ENCODE peak calls at places on chromosomes 2 and 18, in seven cellular contexts. H is HEK293T; I is midbrain; K is activated CD8-positive, alpha-beta memory T cell treated with anti-CD3 and anti-CD28 coated beads for 1 hour; V is brain microvascular endothelial cell; X is GM06990; C is KBM-7. U is an unnamed sample.

GRCh38 chr2:9984217-9984739 is 32.8 kb downstream of the GRHL1 start:
- DNase-seq in H (peak; percentile 74), I (peak; percentile 52), K (no peak), V (no peak), X (no peak), C (peak; percentile 78), U (peak; percentile 12)

GRCh38 chr2:218569661-218570500 is 1.2 kb downstream of the CNOT9 start:
- DNase-seq in H (no peak), I (no peak), K (no peak), V (peak; percentile 81), X (peak; percentile 15), C (no peak), U (no peak)

GRCh38 chr2:74648009-74648443 is at the start of gene M1AP:
- DNase-seq in H (no peak), I (no peak), K (no peak), V (no peak), X (peak; percentile 6), C (no peak), U (no peak)

GRCh38 chr2:130846686-130847375 is 10.1 kb downstream of the ARHGEF4 start:
- DNase-seq in H (no peak), I (no peak), K (no peak), V (peak; percentile 74), X (no peak), C (no peak), U (no peak)

GRCh38 chr2:6506311-6507258 is 359.1 kb downstream of the CMPK2 start:
- DNase-seq in H (no peak), I (no peak), K (no peak), V (peak; percentile 36), X (no peak), C (no peak), U (no peak)

GRCh38 chr2:120722603-120723421 is 12.9 kb upstream of the GLI2 start:
- DNase-seq in H (no peak), I (no peak), K (no peak), V (peak; percentile 87), X (no peak), C (no peak), U (peak; percentile 17)

GRCh38 chr2:189624648-189625355 is 36.5 kb upstream of the ASNSD1 start:
- DNase-seq in H (no peak), I (no peak), K (no peak), V (no peak), X (no peak), C (no peak), U (no peak)

GRCh38 chr2:65070856-65071255 is 14.6 kb downstream of the CEP68 start:
- DNase-seq in H (no peak), I (no peak), K (no peak), V (no peak), X (no peak), C (no peak), U (no peak)

GRCh38 chr2:207902822-207903221 is 122.5 kb downstream of the PLEKHM3 start:
- DNase-seq in H (no peak), I (no peak), K (no peak), V (no peak), X (no peak), C (no peak), U (no peak)

GRCh38 chr18:69636529-69637301 is 236.0 kb downstream of the DOK6 start:
- DNase-seq in H (no peak), I (no peak), K (no peak), V (no peak), X (no peak), C (peak; percentile 2), U (no peak)

GRCh38 chr2:88016086-88016947 is at the start of gene RNU2-63P:
- DNase-seq in H (peak; percentile 76), I (peak; percentile 75), K (peak; percentile 38), V (peak; percentile 89), X (peak; percentile 79), C (peak; percentile 91), U (peak; percentile 95)

GRCh38 chr2:210663574-210663973 is 107.2 kb downstream of the CPS1 start:
- DNase-seq in H (peak; percentile 9), I (peak; percentile 67), K (no peak), V (peak; percentile 55), X (no peak), C (peak; percentile 20), U (peak; percentile 17)

GRCh38 chr2:239259603-239260298 is 141.1 kb downstream of the HDAC4 start:
- DNase-seq in H (no peak), I (no peak), K (no peak), V (no peak), X (peak; percentile 48), C (peak; percentile 46), U (no peak)

GRCh38 chr2:147632193-147632592 is 212.6 kb upstream of the ACVR2A start:
- DNase-seq in H (no peak), I (no peak), K (no peak), V (no peak), X (peak; percentile 35), C (no peak), U (peak; percentile 60)

GRCh38 chr2:26883971-26884370 is 36.0 kb downstream of the DPYSL5 start:
- DNase-seq in H (no peak), I (no peak), K (no peak), V (no peak), X (no peak), C (no peak), U (no peak)

GRCh38 chr18:6414723-6415362 is at the start of gene L3MBTL4:
- DNase-seq in H (peak; percentile 37), I (peak; percentile 50), K (no peak), V (no peak), X (peak; percentile 61), C (no peak), U (peak; percentile 54)

GRCh38 chr2:26989156-26989555 is 18.7 kb downstream of the MAPRE3 start:
- DNase-seq in H (no peak), I (no peak), K (no peak), V (peak; percentile 26), X (no peak), C (no peak), U (no peak)

GRCh38 chr2:115413796-115414195 is 971.4 kb downstream of the DPP10 start:
- DNase-seq in H (no peak), I (no peak), K (no peak), V (no peak), X (no peak), C (no peak), U (peak; percentile 88)

GRCh38 chr18:6949800-6950586 is 167.6 kb downstream of the LAMA1 start:
- DNase-seq in H (no peak), I (no peak), K (no peak), V (no peak), X (no peak), C (no peak), U (no peak)

GRCh38 chr18:73669299-73669698 is 478.3 kb downstream of the FBXO15 start:
- DNase-seq in H (no peak), I (peak; percentile 2), K (no peak), V (peak; percentile 44), X (no peak), C (no peak), U (peak; percentile 56)

GRCh38 chr2:72887836-72888437 is 729 bp downstream of the SPR start:
- DNase-seq in H (peak; percentile 83), I (peak; percentile 80), K (no peak), V (peak; percentile 79), X (peak; percentile 49), C (peak; percentile 84), U (peak; percentile 82)

GRCh38 chr18:32470136-32470712 is 458 bp downstream of the GAREM1 start:
- DNase-seq in H (peak; percentile 64), I (no peak), K (no peak), V (peak; percentile 20), X (peak; percentile 18), C (peak; percentile 23), U (no peak)

GRCh38 chr2:32882911-32883810 is 63.6 kb upstream of the LTBP1 start:
- DNase-seq in H (no peak), I (no peak), K (no peak), V (no peak), X (no peak), C (no peak), U (no peak)

GRCh38 chr2:69384618-69385081 is 2.4 kb downstream of the GFPT1 start:
- DNase-seq in H (no peak), I (no peak), K (no peak), V (no peak), X (no peak), C (no peak), U (peak; percentile 65)

GRCh38 chr2:100959225-100959880 is 42.7 kb upstream of the RPL31 start:
- DNase-seq in H (no peak), I (no peak), K (no peak), V (no peak), X (no peak), C (no peak), U (no peak)

GRCh38 chr18:24397694-24398365 is at the start of gene OSBPL1A:
- DNase-seq in H (peak; percentile 98), I (peak; percentile 90), K (peak; percentile 45), V (peak; percentile 77), X (peak; percentile 58), C (peak; percentile 91), U (peak; percentile 74)

GRCh38 chr2:221758076-221758475 is 186.0 kb upstream of the EPHA4 start:
- DNase-seq in H (no peak), I (no peak), K (no peak), V (no peak), X (no peak), C (peak; percentile 50), U (no peak)

U was measured in NCI-H226.